ENCODE peak calls at places on chromosome 7, in four cellular contexts. Y is GM12878, H is endothelial cell of umbilical vein, B is spleen. Z is an unnamed sample. For H3K27me3 and H3K4me1, the result is how much of the 10 kb centered on the place peaks cover.

GRCh38 chr7:22694597-22695207 is 32.3 kb upstream of the IL6 start:
- DNase-seq in H (no peak), Y (no peak), B (no peak), Z (no peak)

GRCh38 chr7:149837620-149838223 is 453 bp upstream of the ZNF862 start:
- DNase-seq in B (no peak), Y (no peak), H (no peak), Z (no peak)

GRCh38 chr7:132942721-132943120 is 139.2 kb downstream of the CHCHD3 start:
- DNase-seq in Y (no peak), H (no peak), B (no peak), Z (no peak)

GRCh38 chr7:108716783-108717182 is 147.1 kb downstream of the DNAJB9 start:
- DNase-seq in B (no peak), H (no peak), Y (no peak), Z (no peak)

GRCh38 chr7:32905175-32905662 is 13.7 kb upstream of the KBTBD2 start:
- DNase-seq in B (no peak), H (peak), Y (no peak), Z (peak)

GRCh38 chr7:144057954-144058353 is 9.2 kb downstream of the OR2A5 start:
- DNase-seq in Y (no peak), B (no peak), H (no peak), Z (no peak)

GRCh38 chr7:93574646-93575554 is at the start of gene CALCR:
- DNase-seq in H (no peak), B (no peak), Y (no peak), Z (no peak)

GRCh38 chr7:18489624-18490023 is 5.9 kb upstream of the HDAC9 start:
- DNase-seq in B (no peak), Y (no peak), H (no peak), Z (no peak)

GRCh38 chr7:50497968-50498367 is 47.8 kb upstream of the FIGNL1 start:
- DNase-seq in H (peak), Y (no peak), B (no peak), Z (no peak)

GRCh38 chr7:24732646-24733413 is 24.4 kb downstream of the GSDME start:
- DNase-seq in Y (no peak), B (no peak), H (no peak), Z (no peak)

GRCh38 chr7:77866791-77867190 is 68.2 kb downstream of the PHTF2 start:
- DNase-seq in Y (no peak), B (no peak), H (peak), Z (no peak)

GRCh38 chr7:17991866-17992648 is 35.6 kb downstream of the PRPS1L1 start:
- DNase-seq in B (no peak), H (no peak), Y (no peak), Z (no peak)

GRCh38 chr7:158710651-158711102 is 6.1 kb upstream of the NCAPG2 start:
- DNase-seq in Y (no peak), H (no peak), B (no peak), Z (no peak)

GRCh38 chr7:105979405-105979804 is 16.3 kb downstream of the CDHR3 start:
- DNase-seq in H (no peak), Y (no peak), B (no peak), Z (no peak)

DNA sequence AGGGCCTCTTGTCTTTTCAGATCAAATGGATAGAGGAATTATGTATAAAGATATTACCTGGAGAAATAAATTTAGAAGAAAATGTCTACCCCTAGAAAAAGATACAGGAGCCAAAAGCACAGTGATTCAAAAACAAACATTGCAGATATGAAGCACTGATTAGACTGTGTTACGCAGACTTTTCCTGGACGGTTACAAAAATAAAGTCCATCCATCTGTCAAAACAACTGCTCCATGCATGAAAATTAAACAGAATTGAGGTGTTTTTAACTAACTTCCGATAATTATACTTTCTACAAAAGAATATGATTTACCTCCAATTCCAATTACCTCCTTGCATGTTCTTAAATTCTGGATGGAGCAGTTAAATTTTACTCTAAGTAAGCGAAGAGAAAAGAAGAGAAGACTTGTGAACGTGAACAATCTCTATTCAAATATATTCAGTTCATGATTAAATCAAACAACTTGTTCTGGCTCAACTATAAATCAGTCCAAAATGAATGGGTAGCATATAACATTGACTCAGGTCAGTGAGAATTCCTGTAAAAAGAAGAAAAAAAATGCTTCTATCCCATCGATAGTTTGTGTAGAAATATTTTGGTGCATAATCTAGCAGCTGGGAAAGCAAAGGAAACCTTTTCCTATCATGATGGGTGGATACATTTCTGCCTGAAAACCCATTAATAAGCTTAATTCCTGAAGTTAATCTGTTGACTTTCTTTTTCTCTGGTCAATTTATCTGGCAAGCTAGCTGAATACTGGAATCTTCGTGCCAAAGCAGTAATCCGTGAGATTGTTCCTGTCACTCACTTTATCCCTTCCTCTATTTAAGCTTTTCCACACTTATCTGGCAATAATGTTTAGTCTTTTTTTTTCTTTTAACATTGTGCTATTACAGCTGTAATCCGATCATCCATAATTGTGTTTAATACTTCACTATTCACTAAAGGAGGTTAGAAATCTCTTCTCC is 80.4 kb downstream of the SEMA3A start:
- DNase-seq in Y (no peak), B (no peak), H (peak), Z (no peak)
- H3K27me3 ChIP-seq in Y (under half), B (under half), H (under half), Z (under half)

DNA sequence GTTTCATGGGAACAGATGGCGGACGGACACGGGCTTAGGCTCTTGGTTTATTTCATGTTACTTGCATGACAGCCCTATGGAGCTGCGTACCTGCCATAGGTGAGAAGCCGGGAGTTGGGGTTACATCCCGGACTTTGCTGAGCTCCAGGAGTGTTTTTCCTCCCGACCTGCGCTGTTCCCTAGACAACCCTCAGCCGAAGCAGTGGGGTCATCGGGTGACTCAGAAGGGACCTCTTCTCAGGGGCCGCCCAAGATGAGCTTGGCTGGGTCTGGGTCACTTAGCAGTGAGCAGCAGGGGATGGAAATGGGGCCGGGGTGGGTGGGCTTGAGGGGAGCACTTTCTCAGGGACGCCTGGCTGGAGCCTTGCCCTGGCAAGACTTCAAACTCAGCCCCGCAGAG is 11.9 kb downstream of the CUX1 start:
- DNase-seq in B (no peak), Y (no peak), H (no peak), Z (no peak)
- H3K4me1 ChIP-seq in B (under half), Y (under half), H (under half), Z (under half)

GRCh38 chr7:129212126-129212525 is 12.7 kb upstream of the AHCYL2 start:
- DNase-seq in H (no peak), Y (no peak), B (no peak), Z (no peak)
- TF ChIP-seq POLR2A in H (no peak), Y (no peak), B (no peak), Z (no peak)

DNA sequence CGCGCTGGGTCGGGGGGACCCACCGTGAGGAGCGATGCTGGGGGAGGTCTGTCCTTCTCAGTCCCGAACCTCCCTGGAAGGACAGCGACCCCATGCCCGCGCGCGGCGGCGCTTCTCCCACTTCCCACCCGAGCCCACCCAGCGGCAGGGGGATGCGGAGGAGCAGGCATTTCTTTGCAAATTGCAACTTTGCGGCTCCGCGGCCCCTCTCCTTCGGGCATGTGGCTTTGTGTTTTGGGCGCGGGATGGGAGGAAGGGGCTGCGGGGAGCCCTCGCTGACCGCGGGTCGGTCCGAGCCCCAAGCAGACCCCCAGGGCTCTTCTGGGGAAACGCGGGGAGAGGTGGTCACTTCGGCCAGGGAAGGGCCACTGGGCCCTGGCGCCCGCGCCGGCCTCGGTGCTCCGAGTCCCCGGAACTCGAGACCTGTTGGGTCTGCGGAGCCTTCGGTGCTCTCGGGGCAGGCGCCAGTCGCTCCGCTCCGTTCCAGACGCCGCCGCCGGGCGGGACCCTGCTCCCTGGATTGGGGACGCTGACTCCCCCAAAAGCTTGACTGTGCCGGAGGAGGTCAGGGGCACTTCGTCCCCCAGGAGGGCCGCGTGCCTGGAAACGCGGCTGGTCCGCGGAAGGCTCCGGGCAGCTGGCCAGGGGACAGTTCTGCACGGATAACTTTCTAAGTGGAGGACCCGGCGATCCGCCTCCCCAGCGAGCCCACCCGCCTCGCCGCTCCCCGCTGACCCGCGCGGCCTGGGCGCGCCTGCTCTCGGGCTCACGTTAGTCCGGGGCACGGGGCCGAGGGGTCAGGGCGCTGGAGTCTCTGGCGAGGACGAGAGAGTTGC is 164.2 kb upstream of the DPP6 start:
- DNase-seq in Y (no peak), H (no peak), B (no peak), Z (no peak)
- H3K27me3 ChIP-seq in Y (under half), H (under half), B (under half), Z (half or more)

GRCh38 chr7:125061-125471 is 67.3 kb upstream of the FAM20C start:
- DNase-seq in Y (no peak), B (no peak), H (no peak), Z (no peak)
- H3K4me1 ChIP-seq in Y (under half), B (under half), H (under half), Z (under half)

Z was measured in esophagus squamous epithelium.